ENCODE peak calls at places on chromosome 10, in nine cellular contexts. One of them, this sample, is unnamed.

GRCh38 chr10:78931333-78932083 is 137.3 kb upstream of the ZMIZ1 start:
- DNase-seq in activated effector memory CD4-positive, alpha-beta T cell treated with anti-CD3 and anti-CD28 coated beads, Interleukin-2, amount 50 U/mL, for 16 hours: no peak
- DNase-seq in G401: peak
- DNase-seq in progenitor cell of endocrine pancreas: no peak
- DNase-seq in brain microvascular endothelial cell: peak
- DNase-seq in hypothalamus: no peak
- DNase-seq in NCI-H82: no peak
- DNase-seq in T-helper 2 cell: no peak
- DNase-seq in mucosa of gallbladder: peak
- DNase-seq in this sample: no peak

GRCh38 chr10:114498413-114499111 is 94.3 kb upstream of the AFAP1L2 start:
- DNase-seq in NCI-H82: no peak
- DNase-seq in progenitor cell of endocrine pancreas: no peak
- DNase-seq in mucosa of gallbladder: no peak
- DNase-seq in activated effector memory CD4-positive, alpha-beta T cell treated with anti-CD3 and anti-CD28 coated beads, Interleukin-2, amount 50 U/mL, for 16 hours: no peak
- DNase-seq in hypothalamus: no peak
- DNase-seq in G401: no peak
- DNase-seq in T-helper 2 cell: no peak
- DNase-seq in brain microvascular endothelial cell: no peak
- DNase-seq in this sample: no peak

GRCh38 chr10:121158988-121159579 is 307.9 kb downstream of the WDR11 start:
- DNase-seq in G401: no peak
- DNase-seq in activated effector memory CD4-positive, alpha-beta T cell treated with anti-CD3 and anti-CD28 coated beads, Interleukin-2, amount 50 U/mL, for 16 hours: no peak
- DNase-seq in hypothalamus: no peak
- DNase-seq in progenitor cell of endocrine pancreas: no peak
- DNase-seq in NCI-H82: no peak
- DNase-seq in mucosa of gallbladder: peak
- DNase-seq in T-helper 2 cell: no peak
- DNase-seq in brain microvascular endothelial cell: no peak
- DNase-seq in this sample: no peak

GRCh38 chr10:75611081-75611971 is 179.9 kb downstream of the LRMDA start:
- DNase-seq in progenitor cell of endocrine pancreas: no peak
- DNase-seq in mucosa of gallbladder: no peak
- DNase-seq in hypothalamus: no peak
- DNase-seq in G401: no peak
- DNase-seq in activated effector memory CD4-positive, alpha-beta T cell treated with anti-CD3 and anti-CD28 coated beads, Interleukin-2, amount 50 U/mL, for 16 hours: no peak
- DNase-seq in T-helper 2 cell: no peak
- DNase-seq in NCI-H82: no peak
- DNase-seq in brain microvascular endothelial cell: no peak
- DNase-seq in this sample: no peak

GRCh38 chr10:78579995-78580394 is 488.8 kb upstream of the ZMIZ1 start:
- DNase-seq in NCI-H82: no peak
- DNase-seq in hypothalamus: peak
- DNase-seq in progenitor cell of endocrine pancreas: no peak
- DNase-seq in G401: peak
- DNase-seq in brain microvascular endothelial cell: no peak
- DNase-seq in activated effector memory CD4-positive, alpha-beta T cell treated with anti-CD3 and anti-CD28 coated beads, Interleukin-2, amount 50 U/mL, for 16 hours: no peak
- DNase-seq in T-helper 2 cell: no peak
- DNase-seq in mucosa of gallbladder: peak
- DNase-seq in this sample: no peak

GRCh38 chr10:106410331-106410730 is 754.2 kb downstream of the SORCS1 start:
- DNase-seq in brain microvascular endothelial cell: no peak
- DNase-seq in progenitor cell of endocrine pancreas: no peak
- DNase-seq in activated effector memory CD4-positive, alpha-beta T cell treated with anti-CD3 and anti-CD28 coated beads, Interleukin-2, amount 50 U/mL, for 16 hours: no peak
- DNase-seq in mucosa of gallbladder: no peak
- DNase-seq in T-helper 2 cell: no peak
- DNase-seq in G401: no peak
- DNase-seq in NCI-H82: no peak
- DNase-seq in hypothalamus: no peak
- DNase-seq in this sample: no peak

GRCh38 chr10:80407836-80408197 is 534 bp upstream of the PRXL2A start:
- DNase-seq in activated effector memory CD4-positive, alpha-beta T cell treated with anti-CD3 and anti-CD28 coated beads, Interleukin-2, amount 50 U/mL, for 16 hours: peak
- DNase-seq in progenitor cell of endocrine pancreas: peak
- DNase-seq in mucosa of gallbladder: peak
- DNase-seq in NCI-H82: peak
- DNase-seq in G401: peak
- DNase-seq in T-helper 2 cell: no peak
- DNase-seq in brain microvascular endothelial cell: no peak
- DNase-seq in hypothalamus: peak
- DNase-seq in this sample: no peak

GRCh38 chr10:79316671-79317431 is 30.4 kb upstream of the PPIF start:
- DNase-seq in progenitor cell of endocrine pancreas: no peak
- DNase-seq in activated effector memory CD4-positive, alpha-beta T cell treated with anti-CD3 and anti-CD28 coated beads, Interleukin-2, amount 50 U/mL, for 16 hours: no peak
- DNase-seq in brain microvascular endothelial cell: no peak
- DNase-seq in NCI-H82: peak
- DNase-seq in G401: no peak
- DNase-seq in mucosa of gallbladder: no peak
- DNase-seq in hypothalamus: no peak
- DNase-seq in T-helper 2 cell: no peak
- DNase-seq in this sample: no peak

GRCh38 chr10:12337407-12337806 is 11.9 kb upstream of the CAMK1D start:
- DNase-seq in activated effector memory CD4-positive, alpha-beta T cell treated with anti-CD3 and anti-CD28 coated beads, Interleukin-2, amount 50 U/mL, for 16 hours: no peak
- DNase-seq in G401: no peak
- DNase-seq in hypothalamus: no peak
- DNase-seq in NCI-H82: no peak
- DNase-seq in progenitor cell of endocrine pancreas: no peak
- DNase-seq in brain microvascular endothelial cell: peak
- DNase-seq in T-helper 2 cell: no peak
- DNase-seq in mucosa of gallbladder: no peak
- DNase-seq in this sample: no peak